ENCODE peak calls at places on chromosomes 12 and 14, in ten cellular contexts. G is NCI-H2171; Z is Right ventricle myocardium superior; F is AG10803; J is esophagus squamous epithelium; X is fibroblast of the conjunctiva; V is non-pigmented ciliary epithelial cell; P is stimulated activated CD4-positive, alpha-beta T cell treated with anti-CD3 and anti-CD28 coated beads, Interleukin-4, amount 100 ng/mL, for 48 hours; T is CD8-positive, alpha-beta T cell; Q is left lung. M is an unnamed sample.

GRCh38 chr14:101064121-101064661 is 160.7 kb upstream of the RTL1 start:
- DNase-seq in G (no peak), Z (peak), F (no peak), J (no peak), X (no peak), V (no peak), P (no peak), T (no peak), Q (peak), M (no peak)

GRCh38 chr12:15700595-15700994 is 88.6 kb downstream of the EPS8 start:
- DNase-seq in G (no peak), Z (no peak), F (peak), J (no peak), X (peak), V (peak), P (no peak), T (no peak), Q (no peak), M (peak)

GRCh38 chr12:52222692-52223091 is 10.4 kb upstream of the KRT7 start:
- DNase-seq in G (no peak), Z (no peak), F (no peak), J (no peak), X (no peak), V (no peak), P (no peak), T (no peak), Q (no peak), M (no peak)

GRCh38 chr12:107504503-107504885 is 181.1 kb upstream of the PWP1 start:
- DNase-seq in G (no peak), Z (no peak), F (no peak), J (no peak), X (no peak), V (no peak), P (no peak), T (no peak), Q (no peak), M (no peak)

GRCh38 chr12:85325452-85325851 is 45.4 kb downstream of the ALX1 start:
- DNase-seq in G (no peak), Z (no peak), F (no peak), J (no peak), X (no peak), V (no peak), P (no peak), T (no peak), Q (no peak), M (no peak)

GRCh38 chr12:6285063-6285477 is 25.4 kb upstream of the PLEKHG6 start:
- DNase-seq in G (peak), Z (no peak), F (peak), J (no peak), X (peak), V (no peak), P (peak), T (peak), Q (no peak), M (peak)

GRCh38 chr12:124629799-124630198 is 62.4 kb upstream of the NCOR2 start:
- DNase-seq in G (no peak), Z (no peak), F (no peak), J (no peak), X (no peak), V (no peak), P (no peak), T (no peak), Q (no peak), M (no peak)

GRCh38 chr14:73526036-73526984 is 10.6 kb upstream of the ACOT1 start:
- DNase-seq in G (no peak), Z (peak), F (peak), J (no peak), X (no peak), V (no peak), P (no peak), T (no peak), Q (peak), M (peak)

GRCh38 chr14:96217381-96217913 is 12.8 kb downstream of the BDKRB2 start:
- DNase-seq in G (no peak), Z (no peak), F (no peak), J (no peak), X (no peak), V (no peak), P (no peak), T (no peak), Q (no peak), M (no peak)

GRCh38 chr14:69535230-69535848 is 39.3 kb downstream of the CCDC177 start:
- DNase-seq in G (peak), Z (no peak), F (peak), J (no peak), X (peak), V (no peak), P (no peak), T (no peak), Q (peak), M (peak)

GRCh38 chr14:106790189-106791036 is 1264.0 kb downstream of the TMEM121 start:
- DNase-seq in G (peak), Z (peak), F (no peak), J (no peak), X (no peak), V (no peak), P (peak), T (peak), Q (peak), M (no peak)

GRCh38 chr12:70364695-70365397 is 1.2 kb upstream of the KCNMB4 start:
- DNase-seq in G (no peak), Z (no peak), F (no peak), J (no peak), X (no peak), V (no peak), P (no peak), T (no peak), Q (no peak), M (no peak)